ENCODE peak calls at places on chromosome 10, in four cellular contexts. N is DND-41, I is heart left ventricle, P is H9. S is an unnamed sample. For H3K9me3, the result is how much of the 10 kb centered on the place peaks cover.

GRCh38 chr10:103794996-103795395 is 60.4 kb downstream of the SH3PXD2A start:
- DNase-seq in N (no peak), I (no peak), P (no peak), S (no peak)

GRCh38 chr10:60021324-60021723 is 115.0 kb upstream of the CCDC6 start:
- DNase-seq in N (no peak), I (no peak), P (no peak), S (no peak)

GRCh38 chr10:27344568-27345454 is 104.2 kb upstream of the ACBD5 start:
- DNase-seq in N (no peak), I (no peak), P (no peak), S (no peak)

GRCh38 chr10:98074315-98074911 is 44.0 kb upstream of the CRTAC1 start:
- DNase-seq in N (peak), I (no peak), P (no peak), S (no peak)

GRCh38 chr10:65614956-65615565 is 1310.8 kb upstream of the LRRTM3 start:
- DNase-seq in N (no peak), I (no peak), P (no peak), S (no peak)

GRCh38 chr10:111116762-111117445 is 40.1 kb downstream of the ADRA2A start:
- DNase-seq in N (no peak), I (no peak), P (peak), S (no peak)

GRCh38 chr10:4073912-4074311 is 288.9 kb upstream of the KLF6 start:
- DNase-seq in N (no peak), I (peak), P (no peak), S (no peak)

GRCh38 chr10:110448682-110449418 is 48.9 kb upstream of the DUSP5 start:
- DNase-seq in N (no peak), I (no peak), P (no peak), S (no peak)

GRCh38 chr10:15718495-15719061 is 1.1 kb downstream of the ITGA8 start:
- DNase-seq in N (no peak), I (no peak), P (peak), S (no peak)

GRCh38 chr10:35300063-35300699 is 36.1 kb upstream of the CCNY start:
- DNase-seq in N (no peak), I (peak), P (no peak), S (no peak)

GRCh38 chr10:128066954-128067382 is 59.3 kb downstream of the MKI67 start:
- DNase-seq in N (no peak), I (no peak), P (no peak), S (no peak)

GRCh38 chr10:103120977-103121735 is 71.9 kb downstream of the NT5C2 start:
- DNase-seq in N (no peak), I (no peak), P (no peak), S (no peak)

GRCh38 chr10:62742447-62743105 is 61.9 kb upstream of the ADO start:
- DNase-seq in N (no peak), I (no peak), P (no peak), S (no peak)

GRCh38 chr10:102347236-102347828 is 48.2 kb upstream of the NFKB2 start:
- DNase-seq in N (no peak), I (peak), P (peak), S (no peak)

GRCh38 chr10:121237718-121238117 is 360.5 kb downstream of the FGFR2 start:
- DNase-seq in N (no peak), I (no peak), P (no peak), S (no peak)

GRCh38 chr10:127990846-127991542 is 84.1 kb downstream of the PTPRE start:
- DNase-seq in N (no peak), I (no peak), P (no peak), S (peak)

GRCh38 chr10:18793951-18794350 is 134.7 kb downstream of the ARL5B start:
- DNase-seq in N (no peak), I (no peak), P (no peak), S (no peak)

GRCh38 chr10:97708976-97709745 is 4.4 kb upstream of the MARVELD1 start:
- DNase-seq in N (peak), I (peak), P (peak), S (peak)

GRCh38 chr10:61166065-61166464 is 222.1 kb upstream of the RHOBTB1 start:
- DNase-seq in N (no peak), I (no peak), P (no peak), S (no peak)

GRCh38 chr10:72263613-72264241 is 10.0 kb upstream of the DDIT4 start:
- DNase-seq in N (peak), I (no peak), P (no peak), S (peak)

GRCh38 chr10:129280103-129280502 is 186.9 kb upstream of the MGMT start:
- DNase-seq in N (no peak), I (no peak), P (no peak), S (no peak)

GRCh38 chr10:44827431-44828006 is 83.6 kb upstream of the TMEM72 start:
- DNase-seq in N (no peak), I (peak), P (no peak), S (no peak)

GRCh38 chr10:127195571-127196226 is 692 bp downstream of the INSYN2A start:
- DNase-seq in N (no peak), I (no peak), P (peak), S (no peak)

GRCh38 chr10:70982443-70982842 is 94.1 kb upstream of the PCBD1 start:
- DNase-seq in N (no peak), I (no peak), P (no peak), S (no peak)

GRCh38 chr10:102826148-102826796 is 10.9 kb downstream of the CYP17A1 start:
- DNase-seq in N (no peak), I (no peak), P (no peak), S (no peak)

GRCh38 chr10:121312582-121312981 is 285.7 kb downstream of the FGFR2 start:
- DNase-seq in N (no peak), I (no peak), P (no peak), S (no peak)

GRCh38 chr10:44334621-44335184 is 50.2 kb downstream of the CXCL12 start:
- DNase-seq in N (no peak), I (no peak), P (no peak), S (no peak)

GRCh38 chr10:1213707-1214675 is 157.8 kb downstream of the WDR37 start:
- DNase-seq in N (no peak), I (no peak), P (peak), S (no peak)

GRCh38 chr10:26697922-26698608 is 564 bp downstream of the PDSS1 start:
- DNase-seq in N (no peak), I (no peak), P (no peak), S (no peak)

GRCh38 chr10:6563075-6563474 is 17.0 kb downstream of the PRKCQ start:
- DNase-seq in N (peak), I (no peak), P (no peak), S (no peak)

GRCh38 chr10:5402798-5403197 is 1.8 kb downstream of the TUBAL3 start:
- DNase-seq in N (no peak), I (no peak), P (no peak), S (no peak)

GRCh38 chr10:58486821-58487220 is 25.9 kb upstream of the BICC1 start:
- DNase-seq in N (no peak), I (no peak), P (no peak), S (no peak)

GRCh38 chr10:75508814-75509306 is 77.4 kb downstream of the LRMDA start:
- DNase-seq in N (no peak), I (no peak), P (no peak), S (no peak)

GRCh38 chr10:88297103-88297502 is 286.0 kb downstream of the RNLS start:
- DNase-seq in N (no peak), I (no peak), P (no peak), S (no peak)

GRCh38 chr10:87923233-87923632 is 59.8 kb downstream of the PTEN start:
- DNase-seq in N (no peak), I (no peak), P (no peak), S (no peak)

GRCh38 chr10:133396035-133396624 is 2.2 kb downstream of the MTG1 start:
- DNase-seq in N (no peak), I (no peak), P (no peak), S (no peak)

GRCh38 chr10:37784678-37785077 is 72.7 kb downstream of the ZNF248 start:
- DNase-seq in N (no peak), I (no peak), P (no peak), S (no peak)
- H3K9me3 ChIP-seq in N (under half), I (under half), P (half or more), S (under half)

GRCh38 chr10:49645417-49646255 is 31.8 kb downstream of the CHAT start:
- DNase-seq in N (peak), I (no peak), P (peak), S (no peak)
- TF ChIP-seq CTCF in N (peak), I (no peak), P (peak), S (no peak)

DNA sequence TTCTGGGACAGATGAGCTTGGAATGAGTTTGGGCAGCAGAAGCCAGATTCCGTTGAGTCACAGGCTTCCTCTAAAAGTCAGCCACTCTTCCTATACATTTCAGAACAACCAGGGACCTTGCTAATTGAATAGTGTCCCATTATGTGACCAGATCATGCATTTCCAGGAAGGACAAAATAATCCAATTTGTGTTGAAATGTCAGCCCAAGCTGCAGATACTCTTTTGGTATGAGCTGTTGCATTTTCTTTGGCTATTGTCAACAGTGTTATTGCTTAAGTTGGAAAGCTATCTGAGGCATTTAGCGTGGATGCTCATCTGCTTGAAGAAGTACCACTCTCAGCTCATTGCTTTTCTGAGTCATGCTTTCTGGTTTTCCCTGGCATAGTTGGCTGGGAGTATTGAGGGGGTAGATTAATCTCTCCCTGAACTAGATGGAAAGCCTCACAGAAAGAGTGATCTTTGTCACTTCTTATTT is 223.7 kb upstream of the HABP2 start:
- DNase-seq in N (no peak), I (no peak), P (no peak), S (no peak)
- H3K27ac ChIP-seq in N (no peak), I (no peak), P (no peak), S (no peak)

GRCh38 chr10:42488416-42488815 is 150.0 kb downstream of the ZNF33B start:
- DNase-seq in N (no peak), I (no peak), P (no peak), S (no peak)

GRCh38 chr10:42491001-42491592 is 147.3 kb downstream of the ZNF33B start:
- DNase-seq in N (no peak), I (no peak), P (no peak), S (no peak)

GRCh38 chr10:42490368-42490767 is 148.0 kb downstream of the ZNF33B start:
- DNase-seq in N (no peak), I (no peak), P (no peak), S (no peak)

GRCh38 chr10:42491801-42492200 is 146.6 kb downstream of the ZNF33B start:
- DNase-seq in N (no peak), I (no peak), P (no peak), S (no peak)
- H3K9me3 ChIP-seq in N (under half), I (under half), P (half or more), S (under half)